ENCODE peak calls at places on chromosomes 2 and 18, in seven cellular contexts. X is GM23248, K is neuronal stem cell, A is neural progenitor cell, H is HCT116, Z is GM12878, J is IMR-90. F is an unnamed sample.

GRCh38 chr2:117470311-117471095 is 344.0 kb upstream of the DDX18 start:
- DNase-seq in Z (no peak), H (peak; percentile 6), A (peak; percentile 80), J (no peak), X (peak; percentile 32), K (peak; percentile 61), F (no peak)

GRCh38 chr2:218679119-218679518 is 7.2 kb downstream of the STK36 start:
- DNase-seq in H (no peak), A (no peak), J (peak; percentile 32), X (peak; percentile 54), K (no peak), Z (no peak), F (no peak)

GRCh38 chr18:36525913-36526312 is 228.4 kb downstream of the FHOD3 start:
- DNase-seq in A (no peak), H (no peak), K (no peak), Z (no peak), X (no peak), J (no peak), F (no peak)

GRCh38 chr2:186533717-186534116 is 47.7 kb downstream of the ZC3H15 start:
- DNase-seq in J (no peak), A (peak; percentile 42), X (no peak), Z (no peak), H (no peak), K (no peak), F (no peak)

GRCh38 chr2:29012211-29012681 is 31.1 kb downstream of the TOGARAM2 start:
- DNase-seq in K (no peak), X (peak; percentile 23), H (no peak), A (no peak), Z (no peak), J (no peak), F (no peak)

GRCh38 chr18:74257083-74257482 is 34.7 kb downstream of the CYB5A start:
- DNase-seq in X (no peak), H (no peak), K (no peak), A (no peak), Z (no peak), J (no peak), F (no peak)

GRCh38 chr2:88810017-88810416 is 118.5 kb downstream of the RPIA start:
- DNase-seq in A (no peak), K (no peak), X (no peak), Z (no peak), J (no peak), H (no peak), F (no peak)

GRCh38 chr18:22694954-22695353 is 238.2 kb upstream of the RBBP8 start:
- DNase-seq in X (peak; percentile 99), K (no peak), J (peak; percentile 98), H (peak; percentile 63), Z (no peak), A (no peak), F (peak; percentile 97)

GRCh38 chr2:159230145-159230877 is 56.2 kb downstream of the WDSUB1 start:
- DNase-seq in A (no peak), H (no peak), X (no peak), J (no peak), Z (no peak), K (no peak), F (no peak)

GRCh38 chr2:146295080-146295670 is 1549.7 kb upstream of the ACVR2A start:
- DNase-seq in Z (no peak), H (no peak), X (peak; percentile 30), A (no peak), J (no peak), K (no peak), F (no peak)

GRCh38 chr18:50372743-50373142 is 2.1 kb upstream of the SKA1 start:
- DNase-seq in A (no peak), K (no peak), X (no peak), H (no peak), Z (no peak), J (no peak), F (no peak)

GRCh38 chr2:206113148-206113547 is 27.2 kb upstream of the INO80D start:
- DNase-seq in H (no peak), X (peak; percentile 49), A (no peak), Z (no peak), K (no peak), J (peak; percentile 45), F (no peak)

GRCh38 chr2:181070119-181070833 is 89.9 kb downstream of the UBE2E3 start:
- DNase-seq in A (no peak), H (peak; percentile 36), Z (no peak), K (no peak), J (peak; percentile 76), X (peak; percentile 69), F (peak; percentile 47)

GRCh38 chr2:147829106-147829505 is 15.7 kb upstream of the ACVR2A start:
- DNase-seq in X (peak; percentile 53), K (no peak), H (peak; percentile 26), A (no peak), J (peak; percentile 88), Z (no peak), F (peak; percentile 71)

GRCh38 chr2:189826039-189826438 is 41.8 kb downstream of the PMS1 start:
- DNase-seq in X (no peak), K (peak; percentile 54), Z (no peak), H (no peak), A (no peak), J (no peak), F (no peak)

GRCh38 chr18:75582406-75582821 is 154.9 kb upstream of the SMIM21 start:
- DNase-seq in Z (no peak), K (no peak), X (peak; percentile 2), H (no peak), A (no peak), J (peak; percentile 76), F (peak; percentile 24)

GRCh38 chr2:159640176-159640575 is 23.8 kb upstream of the BAZ2B start:
- DNase-seq in H (no peak), J (no peak), A (no peak), K (no peak), X (no peak), Z (no peak), F (peak; percentile 68)

GRCh38 chr2:235665656-235666239 is 171.9 kb downstream of the AGAP1 start:
- DNase-seq in Z (no peak), K (no peak), H (no peak), X (peak; percentile 53), J (peak; percentile 38), A (peak; percentile 45), F (no peak)

GRCh38 chr2:134268265-134268664 is 14.4 kb downstream of the MGAT5 start:
- DNase-seq in A (no peak), X (no peak), Z (no peak), K (no peak), H (no peak), J (peak; percentile 48), F (no peak)

GRCh38 chr2:129885735-129886134 is 93.7 kb upstream of the RAB6C start:
- DNase-seq in Z (no peak), X (no peak), H (no peak), A (peak; percentile 39), K (no peak), J (no peak), F (no peak)

GRCh38 chr2:234290671-234291070 is 206.2 kb downstream of the ARL4C start:
- DNase-seq in K (no peak), J (no peak), X (no peak), Z (peak; percentile 76), A (no peak), H (no peak), F (no peak)

GRCh38 chr2:185145316-185146121 is 547.2 kb downstream of the ZNF804A start:
- DNase-seq in A (no peak), J (no peak), Z (no peak), K (no peak), X (no peak), H (no peak), F (no peak)

GRCh38 chr18:52152036-52152435 is 188.0 kb upstream of the DCC start:
- DNase-seq in H (no peak), Z (no peak), J (no peak), A (no peak), X (no peak), K (no peak), F (peak; percentile 0)
- H3K9ac ChIP-seq in H (no peak overlapping the region), Z (no peak overlapping the region), J (no peak overlapping the region), A (no peak overlapping the region), X (no peak overlapping the region), K (no peak overlapping the region), F (no peak overlapping the region)

DNA sequence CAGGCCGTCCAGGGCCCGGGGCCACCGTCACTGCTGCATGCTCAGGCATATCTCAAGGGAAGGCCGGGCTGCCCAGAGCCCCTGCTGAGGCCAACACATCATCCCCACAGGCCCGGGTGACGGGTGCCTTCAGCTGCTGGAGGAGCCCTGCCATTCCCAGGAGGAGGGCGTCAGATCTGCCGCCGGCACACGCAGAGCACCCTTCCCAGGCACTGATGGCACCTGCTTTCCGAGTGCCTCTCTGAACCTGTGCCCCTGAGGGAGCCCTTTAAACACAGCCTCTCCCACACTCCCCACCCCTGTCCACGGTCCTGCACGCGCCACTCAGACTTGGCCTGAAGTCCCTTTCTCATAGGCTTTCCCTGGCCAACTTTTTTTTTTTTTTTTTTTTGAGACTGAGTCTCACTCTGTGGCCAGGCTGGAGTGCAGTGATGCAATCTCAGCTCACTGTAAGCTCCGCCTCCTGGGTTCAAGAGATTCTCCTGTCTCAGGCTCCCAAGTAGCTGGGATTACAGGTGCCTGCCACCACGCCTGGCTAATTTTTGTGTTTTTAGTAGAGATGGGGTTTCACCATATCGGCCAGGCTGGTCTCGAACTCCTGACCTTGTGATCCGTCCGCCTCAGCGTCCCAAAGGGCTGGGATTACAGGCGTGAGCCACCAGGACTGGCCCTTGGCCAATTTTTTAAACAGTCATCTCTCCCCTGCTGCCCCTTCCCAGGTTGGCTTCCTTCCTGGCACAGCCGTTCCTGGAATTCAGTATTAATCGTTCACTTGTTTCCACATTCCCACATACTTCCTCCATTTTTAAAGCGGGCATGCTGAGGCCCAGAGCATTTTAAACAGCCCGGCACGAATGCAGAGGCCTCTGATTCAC is 211.6 kb downstream of the NDUFA10 start:
- DNase-seq in Z (no peak), J (no peak), A (no peak), X (no peak), K (no peak), H (no peak), F (no peak)
- H3K27me3 ChIP-seq in Z (no peaks in the 10 kb centered on the region), J (no peaks in the 10 kb centered on the region), A (no peaks in the 10 kb centered on the region), X (peaks cover 10% of the 10 kb centered on the region), K (no peaks in the 10 kb centered on the region), H (peaks cover 8% of the 10 kb centered on the region), F (peaks cover 40% of the 10 kb centered on the region)

GRCh38 chr2:162241571-162241970 is 1.7 kb downstream of the FAP start:
- DNase-seq in H (no peak), X (no peak), J (no peak), K (no peak), Z (no peak), A (no peak), F (peak; percentile 38)
- H3K9ac ChIP-seq in H (no peak overlapping the region), X (peak overlapping the region; percentile 88), J (peak overlapping the region; percentile 77), K (no peak overlapping the region), Z (no peak overlapping the region), A (no peak overlapping the region), F (peak overlapping the region; percentile 91)

GRCh38 chr18:908631-909621 is 4.3 kb downstream of the ADCYAP1 start:
- DNase-seq in K (no peak), H (no peak), J (no peak), A (peak; percentile 73), X (peak; percentile 6), Z (no peak), F (peak; percentile 21)
- H3K27me3 ChIP-seq in K (peaks cover 64% of the 10 kb centered on the region), H (peaks cover 25% of the 10 kb centered on the region), J (peaks cover 65% of the 10 kb centered on the region), A (peaks cover 100% of the 10 kb centered on the region), X (peaks cover 87% of the 10 kb centered on the region), Z (peaks cover 9% of the 10 kb centered on the region), F (peaks cover 85% of the 10 kb centered on the region)